ENCODE peak calls at places on chromosomes 7 and 10, in four cellular contexts. One of them, this sample, is unnamed.

GRCh38 chr7:130957140-130957513 is 223.1 kb upstream of the KLF14 start:
- DNase-seq in K562: no peak
- DNase-seq in SK-N-SH: no peak
- DNase-seq in HepG2: no peak
- DNase-seq in this sample: no peak

GRCh38 chr10:43957267-43958070 is 308.8 kb upstream of the ZNF32 start:
- DNase-seq in HepG2: no peak
- DNase-seq in SK-N-SH: no peak
- DNase-seq in K562: no peak
- DNase-seq in this sample: no peak

GRCh38 chr10:89414879-89415821 is 782 bp downstream of the IFIT5 start:
- DNase-seq in SK-N-SH: peak
- DNase-seq in HepG2: no peak
- DNase-seq in K562: no peak
- DNase-seq in this sample: no peak

GRCh38 chr10:89414146-89414878 is at the start of gene IFIT5:
- DNase-seq in K562: peak
- DNase-seq in HepG2: peak
- DNase-seq in SK-N-SH: peak
- DNase-seq in this sample: peak

GRCh38 chr7:92303761-92304160 is 58.0 kb downstream of the ANKIB1 start:
- DNase-seq in K562: no peak
- DNase-seq in SK-N-SH: no peak
- DNase-seq in HepG2: no peak
- DNase-seq in this sample: no peak

GRCh38 chr7:7017707-7018265 is 164.6 kb upstream of the C1GALT1 start:
- DNase-seq in SK-N-SH: no peak
- DNase-seq in K562: no peak
- DNase-seq in HepG2: no peak
- DNase-seq in this sample: no peak

GRCh38 chr7:45148653-45148973 is 9.0 kb upstream of the RAMP3 start:
- DNase-seq in HepG2: no peak
- DNase-seq in SK-N-SH: no peak
- DNase-seq in K562: no peak
- DNase-seq in this sample: no peak

GRCh38 chr7:140604076-140604475 is 36.5 kb downstream of the DENND2A start:
- DNase-seq in SK-N-SH: no peak
- DNase-seq in K562: no peak
- DNase-seq in HepG2: no peak
- DNase-seq in this sample: no peak

GRCh38 chr7:22339725-22340390 is 17.1 kb downstream of the RAPGEF5 start:
- DNase-seq in SK-N-SH: no peak
- DNase-seq in K562: no peak
- DNase-seq in HepG2: no peak
- DNase-seq in this sample: no peak

GRCh38 chr7:71868797-71869196 is 543.3 kb downstream of the CALN1 start:
- DNase-seq in HepG2: no peak
- DNase-seq in K562: no peak
- DNase-seq in SK-N-SH: no peak
- DNase-seq in this sample: no peak

GRCh38 chr7:19392246-19392645 is 247.0 kb upstream of the FERD3L start:
- DNase-seq in HepG2: no peak
- DNase-seq in K562: no peak
- DNase-seq in SK-N-SH: no peak
- DNase-seq in this sample: no peak

GRCh38 chr7:139094596-139094995 is 14.9 kb downstream of the ZC3HAV1 start:
- DNase-seq in HepG2: no peak
- DNase-seq in K562: peak
- DNase-seq in SK-N-SH: no peak
- DNase-seq in this sample: no peak

GRCh38 chr7:52669031-52669430 is 366.4 kb upstream of the POM121L12 start:
- DNase-seq in SK-N-SH: peak
- DNase-seq in K562: no peak
- DNase-seq in HepG2: no peak
- DNase-seq in this sample: no peak

GRCh38 chr10:104317195-104318095 is 20.8 kb downstream of the ITPRIP start:
- DNase-seq in HepG2: no peak
- DNase-seq in K562: no peak
- DNase-seq in SK-N-SH: no peak
- DNase-seq in this sample: no peak

DNA sequence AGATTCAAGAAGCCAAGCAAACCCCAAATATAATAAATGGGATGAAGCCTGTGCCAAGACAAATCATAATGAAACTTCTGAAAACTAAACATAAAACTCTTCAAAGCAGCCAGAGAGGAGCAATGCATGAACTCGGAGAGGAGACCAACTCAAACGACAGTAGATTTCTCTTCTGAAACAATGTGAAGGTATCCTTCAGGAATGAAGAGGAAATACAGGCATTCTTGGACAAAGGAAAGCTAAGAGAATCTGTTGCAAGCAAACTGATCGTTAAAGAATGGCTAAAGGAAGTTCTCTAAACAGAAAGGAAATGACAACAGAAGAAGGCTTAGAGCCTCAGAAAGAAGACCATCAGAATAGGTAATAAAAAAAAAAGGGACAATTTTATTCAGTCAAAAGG is 6.6 kb downstream of the GNA12 start:
- DNase-seq in HepG2: no peak
- DNase-seq in K562: no peak
- DNase-seq in SK-N-SH: no peak
- DNase-seq in this sample: no peak
- TF ChIP-seq ZBTB33 in HepG2: no peak
- TF ChIP-seq ZBTB33 in K562: no peak
- TF ChIP-seq ZBTB33 in SK-N-SH: no peak
- TF ChIP-seq ZBTB33 in this sample: no peak

DNA sequence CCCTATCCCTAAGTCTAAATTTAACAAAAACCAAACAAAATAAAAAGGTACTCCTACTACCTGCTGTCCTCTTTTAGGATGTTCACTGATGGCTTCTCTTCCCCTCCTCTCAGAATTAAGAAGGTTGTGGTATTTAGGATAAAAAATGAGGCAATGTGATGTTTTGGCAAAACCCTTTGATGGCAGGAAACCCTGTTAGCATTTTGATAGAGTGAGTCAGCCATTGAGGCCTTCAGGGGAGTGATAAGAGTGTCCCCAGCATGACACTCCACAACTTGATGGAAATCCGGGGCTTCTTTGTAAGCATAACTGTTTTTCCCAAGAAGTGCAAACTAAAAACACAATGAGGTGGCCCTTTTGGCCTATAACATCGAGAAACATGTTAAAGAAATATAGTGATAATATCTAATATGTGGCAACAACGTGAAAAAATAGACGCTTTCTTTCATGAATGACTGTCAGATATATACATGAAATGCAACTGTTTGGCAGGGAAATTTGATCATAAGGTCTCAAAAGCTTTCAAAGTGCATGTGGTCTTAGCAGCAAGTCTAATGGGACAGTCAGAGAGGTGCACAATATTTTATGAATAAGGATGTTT is 55.0 kb downstream of the PRTFDC1 start:
- DNase-seq in SK-N-SH: no peak
- DNase-seq in HepG2: peak
- DNase-seq in K562: peak
- DNase-seq in this sample: no peak
- TF ChIP-seq GABPA in SK-N-SH: no peak
- TF ChIP-seq GABPA in HepG2: no peak
- TF ChIP-seq GABPA in K562: no peak
- TF ChIP-seq GABPA in this sample: no peak

GRCh38 chr7:3979956-3980643 is 679.0 kb downstream of the SDK1 start:
- DNase-seq in K562: no peak
- DNase-seq in SK-N-SH: peak
- DNase-seq in HepG2: peak
- DNase-seq in this sample: no peak

GRCh38 chr7:3981281-3981680 is 680.2 kb downstream of the SDK1 start:
- DNase-seq in SK-N-SH: no peak
- DNase-seq in K562: no peak
- DNase-seq in HepG2: no peak
- DNase-seq in this sample: no peak

GRCh38 chr7:3977391-3977790 is 676.3 kb downstream of the SDK1 start:
- DNase-seq in HepG2: no peak
- DNase-seq in K562: no peak
- DNase-seq in SK-N-SH: no peak
- DNase-seq in this sample: no peak

GRCh38 chr7:3975371-3975770 is 674.3 kb downstream of the SDK1 start:
- DNase-seq in K562: no peak
- DNase-seq in SK-N-SH: no peak
- DNase-seq in HepG2: no peak
- DNase-seq in this sample: no peak

GRCh38 chr7:3978839-3979238 is 677.8 kb downstream of the SDK1 start:
- DNase-seq in K562: no peak
- DNase-seq in HepG2: no peak
- DNase-seq in SK-N-SH: no peak
- DNase-seq in this sample: no peak
- TF ChIP-seq ZBTB33 in K562: no peak
- TF ChIP-seq ZBTB33 in HepG2: no peak
- TF ChIP-seq ZBTB33 in SK-N-SH: no peak
- TF ChIP-seq ZBTB33 in this sample: no peak

GRCh38 chr10:77912576-77912975 is 14.0 kb downstream of the DLG5 start:
- DNase-seq in SK-N-SH: no peak
- DNase-seq in K562: no peak
- DNase-seq in HepG2: no peak
- DNase-seq in this sample: no peak

GRCh38 chr10:77909755-77910375 is 16.7 kb downstream of the DLG5 start:
- DNase-seq in HepG2: peak
- DNase-seq in SK-N-SH: no peak
- DNase-seq in K562: peak
- DNase-seq in this sample: no peak

GRCh38 chr10:77909021-77909754 is 17.4 kb downstream of the DLG5 start:
- DNase-seq in SK-N-SH: no peak
- DNase-seq in K562: peak
- DNase-seq in HepG2: no peak
- DNase-seq in this sample: no peak

GRCh38 chr10:77911535-77912123 is 14.9 kb downstream of the DLG5 start:
- DNase-seq in SK-N-SH: no peak
- DNase-seq in HepG2: peak
- DNase-seq in K562: peak
- DNase-seq in this sample: no peak

DNA sequence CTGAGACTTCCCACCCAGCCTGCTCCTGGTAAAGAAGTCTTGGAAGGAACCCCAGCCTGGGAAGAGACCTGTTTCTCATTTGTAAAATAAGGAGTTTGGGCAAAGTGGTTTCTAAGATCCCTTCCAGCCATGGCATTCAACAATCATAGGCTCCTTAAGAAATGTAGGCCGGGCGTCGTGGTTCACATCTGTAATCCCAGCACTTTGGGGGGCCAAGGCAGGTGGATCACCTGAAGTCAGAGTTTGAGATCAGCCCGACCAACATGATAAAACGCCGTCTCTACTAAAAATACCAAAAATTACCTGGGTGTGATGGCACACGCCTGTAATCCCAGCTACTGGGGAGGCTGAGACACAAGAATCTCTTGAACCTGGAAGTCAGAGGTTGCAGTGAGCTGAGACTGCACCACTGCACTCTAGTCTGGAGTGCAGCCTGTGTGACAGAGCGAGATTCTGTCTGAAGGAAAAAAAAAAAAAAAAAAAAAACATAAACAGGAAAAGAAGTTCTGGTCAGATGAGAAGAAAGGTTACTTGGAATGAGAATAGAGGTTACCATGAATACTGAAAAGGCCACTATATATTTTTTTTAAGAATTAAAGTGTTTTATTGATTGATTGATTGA is 15.9 kb downstream of the DLG5 start:
- DNase-seq in HepG2: no peak
- DNase-seq in K562: no peak
- DNase-seq in SK-N-SH: no peak
- DNase-seq in this sample: no peak
- TF ChIP-seq GABPA in HepG2: no peak
- TF ChIP-seq GABPA in K562: no peak
- TF ChIP-seq GABPA in SK-N-SH: no peak
- TF ChIP-seq GABPA in this sample: no peak

DNA sequence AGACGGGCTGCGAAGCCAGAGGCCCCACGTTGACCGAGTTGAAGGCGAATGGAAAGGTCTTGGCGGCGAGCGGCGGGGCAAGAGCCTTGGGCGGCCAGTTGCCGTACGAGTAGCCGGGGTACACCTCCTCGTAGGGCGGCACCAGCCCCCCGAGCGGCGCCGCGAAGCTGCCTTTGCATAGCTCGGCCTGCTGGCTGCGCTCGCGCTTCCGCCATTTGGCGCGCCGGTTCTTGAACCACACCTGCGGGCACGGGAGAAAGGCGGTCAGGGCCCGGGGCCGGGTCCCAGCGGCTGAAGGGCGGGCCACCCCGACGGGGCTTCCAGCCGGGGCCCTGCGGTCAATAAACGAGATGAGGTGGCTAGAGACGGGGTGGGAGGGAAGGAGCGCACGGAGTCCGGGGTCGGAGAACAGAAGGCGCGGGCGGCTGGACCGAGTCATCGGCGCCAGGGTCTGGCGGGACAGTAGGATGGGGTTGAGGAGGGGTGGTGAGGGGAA is 4.8 kb downstream of the ELOVL3 start:
- DNase-seq in SK-N-SH: peak
- DNase-seq in HepG2: no peak
- DNase-seq in K562: peak
- DNase-seq in this sample: no peak
- TF ChIP-seq ZBTB33 in SK-N-SH: no peak
- TF ChIP-seq ZBTB33 in HepG2: no peak
- TF ChIP-seq ZBTB33 in K562: no peak
- TF ChIP-seq ZBTB33 in this sample: no peak

DNA sequence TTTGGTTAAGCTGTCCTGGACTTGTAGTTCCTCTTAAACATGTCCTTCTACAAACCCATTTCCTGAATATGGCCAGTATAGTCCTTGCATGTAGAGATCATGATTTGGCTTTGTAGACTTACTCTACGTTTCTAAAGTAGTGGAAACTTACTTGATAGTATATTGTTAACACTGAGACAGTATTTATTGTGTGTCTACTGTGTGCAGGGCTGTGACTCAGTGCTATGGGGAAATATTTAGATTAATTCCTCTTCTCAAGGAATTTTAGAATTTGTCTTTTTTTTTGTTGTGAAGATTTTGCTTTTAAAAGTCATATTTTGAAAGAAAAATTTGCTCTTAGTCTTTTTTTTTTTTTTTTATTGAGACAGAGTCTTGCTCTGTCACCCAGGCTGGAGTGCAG is 109.6 kb downstream of the NRF1 start:
- DNase-seq in K562: no peak
- DNase-seq in HepG2: no peak
- DNase-seq in SK-N-SH: no peak
- DNase-seq in this sample: no peak
- TF ChIP-seq GABPA in K562: no peak
- TF ChIP-seq GABPA in HepG2: no peak
- TF ChIP-seq GABPA in SK-N-SH: no peak
- TF ChIP-seq GABPA in this sample: no peak

GRCh38 chr10:122042836-122043235 is 53.9 kb downstream of the TACC2 start:
- DNase-seq in HepG2: no peak
- DNase-seq in SK-N-SH: no peak
- DNase-seq in K562: no peak
- DNase-seq in this sample: no peak

GRCh38 chr10:122040786-122041185 is 51.8 kb downstream of the TACC2 start:
- DNase-seq in SK-N-SH: no peak
- DNase-seq in HepG2: no peak
- DNase-seq in K562: no peak
- DNase-seq in this sample: no peak

GRCh38 chr10:122045212-122045611 is 56.2 kb downstream of the TACC2 start:
- DNase-seq in SK-N-SH: no peak
- DNase-seq in HepG2: no peak
- DNase-seq in K562: no peak
- DNase-seq in this sample: no peak

GRCh38 chr10:122044713-122045112 is 55.8 kb downstream of the TACC2 start:
- DNase-seq in HepG2: no peak
- DNase-seq in SK-N-SH: no peak
- DNase-seq in K562: no peak
- DNase-seq in this sample: no peak

GRCh38 chr10:122044045-122044661 is 55.2 kb downstream of the TACC2 start:
- DNase-seq in SK-N-SH: no peak
- DNase-seq in K562: no peak
- DNase-seq in HepG2: peak
- DNase-seq in this sample: no peak
- TF ChIP-seq ZBTB33 in SK-N-SH: no peak
- TF ChIP-seq ZBTB33 in K562: no peak
- TF ChIP-seq ZBTB33 in HepG2: peak
- TF ChIP-seq ZBTB33 in this sample: no peak

This sample was measured in GM12878.